ENCODE peak calls at places on chromosome 20, in ten cellular contexts. N, D, A, U, L, K, M, V, S and W are unnamed samples.

GRCh38 chr20:10217517-10218410 is 866 bp upstream of the SNAP25 start:
- DNase-seq in S (peak), K (peak), N (peak), U (no peak), L (peak), V (peak), M (peak), A (peak), D (peak), W (no peak)

GRCh38 chr20:35007891-35008290 is 52.2 kb downstream of the MYH7B start:
- DNase-seq in N (no peak), D (no peak), V (no peak), K (no peak), U (no peak), M (no peak), A (no peak), L (no peak), S (no peak), W (no peak)

GRCh38 chr20:33392016-33392415 is 9.3 kb downstream of the CDK5RAP1 start:
- DNase-seq in V (peak), D (no peak), M (no peak), U (no peak), S (no peak), A (peak), K (peak), N (no peak), L (no peak), W (no peak)

GRCh38 chr20:11891081-11891826 is 26.4 kb upstream of the BTBD3 start:
- DNase-seq in D (peak), L (peak), K (peak), S (peak), U (no peak), A (peak), M (peak), V (peak), N (peak), W (peak)

GRCh38 chr20:32465092-32465900 is 107.2 kb downstream of the ASXL1 start:
- DNase-seq in S (no peak), L (peak), N (no peak), D (no peak), K (peak), A (no peak), V (peak), U (no peak), M (peak), W (no peak)

GRCh38 chr20:20741067-20742045 is 28.9 kb upstream of the RALGAPA2 start:
- DNase-seq in V (no peak), A (no peak), M (no peak), S (no peak), U (no peak), D (no peak), L (no peak), N (no peak), K (no peak), W (no peak)

GRCh38 chr20:38136421-38137245 is 28.4 kb downstream of the TGM2 start:
- DNase-seq in A (no peak), V (no peak), L (no peak), D (no peak), N (no peak), S (no peak), M (no peak), K (no peak), U (no peak), W (no peak)

GRCh38 chr20:44422083-44422482 is 53.6 kb upstream of the TTPAL start:
- DNase-seq in L (peak), A (no peak), U (no peak), V (peak), D (no peak), M (peak), N (peak), K (peak), S (peak), W (no peak)

GRCh38 chr20:2932497-2932896 is 59.2 kb downstream of the PTPRA start:
- DNase-seq in A (peak), N (no peak), M (no peak), V (no peak), K (no peak), L (no peak), S (no peak), D (no peak), U (no peak), W (no peak)

GRCh38 chr20:63055575-63056235 is 48.9 kb upstream of the BHLHE23 start:
- DNase-seq in U (no peak), L (no peak), D (no peak), K (no peak), S (no peak), N (no peak), V (no peak), M (no peak), A (no peak), W (no peak)